ENCODE peak calls at places on chromosomes 7 and 10, in six cellular contexts. J is stimulated activated CD4-positive, alpha-beta T cell treated with anti-CD3 and anti-CD28 coated beads, TNF-alpha, amount 100 ng/mL, for 48 hours; U is M059J; C is lung; I is fibroblast of lung; M is HepG2. D is an unnamed sample.

GRCh38 chr10:62850646-62851045 is 34.5 kb upstream of the EGR2 start:
- DNase-seq in J (no peak), U (no peak), C (no peak), I (no peak), M (no peak), D (no peak)

GRCh38 chr7:159095979-159096411 is 48.7 kb downstream of the VIPR2 start:
- DNase-seq in J (no peak), U (no peak), C (no peak), I (no peak), M (no peak), D (no peak)

GRCh38 chr7:2729893-2730716 is 42.1 kb downstream of the AMZ1 start:
- DNase-seq in J (no peak), U (no peak), C (no peak), I (peak), M (no peak), D (no peak)

GRCh38 chr7:3463696-3464095 is 162.6 kb downstream of the SDK1 start:
- DNase-seq in J (no peak), U (no peak), C (no peak), I (no peak), M (no peak), D (no peak)

GRCh38 chr7:9718071-9718470 is 1255.6 kb upstream of the PHF14 start:
- DNase-seq in J (no peak), U (no peak), C (no peak), I (peak), M (no peak), D (no peak)

GRCh38 chr10:29946953-29947700 is 112.3 kb downstream of the JCAD start:
- DNase-seq in J (no peak), U (peak), C (peak), I (peak), M (no peak), D (no peak)

GRCh38 chr10:16787361-16787791 is 29.8 kb downstream of the RSU1 start:
- DNase-seq in J (no peak), U (no peak), C (no peak), I (no peak), M (no peak), D (no peak)

GRCh38 chr7:30468041-30468440 is 10.5 kb downstream of the NOD1 start:
- DNase-seq in J (no peak), U (no peak), C (no peak), I (no peak), M (no peak), D (no peak)

GRCh38 chr10:48467669-48468068 is 137.2 kb downstream of the ARHGAP22 start:
- DNase-seq in J (no peak), U (no peak), C (no peak), I (no peak), M (no peak), D (no peak)

GRCh38 chr7:15086171-15086745 is 183.7 kb upstream of the DGKB start:
- DNase-seq in J (no peak), U (no peak), C (no peak), I (peak), M (no peak), D (no peak)

GRCh38 chr7:92695308-92696261 is 105.4 kb upstream of the FAM133B start:
- DNase-seq in J (no peak), U (peak), C (peak), I (peak), M (peak), D (no peak)

GRCh38 chr7:17745588-17745987 is 194.7 kb downstream of the SNX13 start:
- DNase-seq in J (no peak), U (no peak), C (no peak), I (no peak), M (no peak), D (no peak)

GRCh38 chr10:99787782-99788181 is 5.3 kb downstream of the ABCC2 start:
- DNase-seq in J (no peak), U (no peak), C (no peak), I (no peak), M (no peak), D (no peak)

GRCh38 chr7:100855515-100855914 is 3.0 kb downstream of the SLC12A9 start:
- DNase-seq in J (no peak), U (no peak), C (no peak), I (no peak), M (no peak), D (no peak)

GRCh38 chr7:43646603-43647313 is 63.9 kb downstream of the STK17A start:
- DNase-seq in J (no peak), U (peak), C (no peak), I (peak), M (no peak), D (peak)

GRCh38 chr10:16967000-16967865 is 150.0 kb upstream of the RSU1 start:
- DNase-seq in J (no peak), U (peak), C (no peak), I (peak), M (no peak), D (no peak)

GRCh38 chr7:80896856-80897598 is 21.8 kb downstream of the SEMA3C start:
- DNase-seq in J (no peak), U (peak), C (no peak), I (no peak), M (no peak), D (no peak)

GRCh38 chr7:147413243-147413642 is 1177.3 kb upstream of the C7orf33 start:
- DNase-seq in J (no peak), U (no peak), C (no peak), I (no peak), M (no peak), D (no peak)

GRCh38 chr7:27162548-27162848 is 2.8 kb downstream of the HOXA9 start:
- DNase-seq in J (no peak), U (no peak), C (no peak), I (no peak), M (no peak), D (no peak)

GRCh38 chr10:117562220-117562619 is 19.7 kb downstream of the EMX2 start:
- DNase-seq in J (no peak), U (no peak), C (no peak), I (no peak), M (no peak), D (no peak)

GRCh38 chr7:36119005-36119711 is 33.9 kb upstream of the EEPD1 start:
- DNase-seq in J (no peak), U (peak), C (peak), I (peak), M (peak), D (no peak)

GRCh38 chr7:127251458-127252379 is 1.0 kb downstream of the GRM8 start:
- DNase-seq in J (no peak), U (peak), C (no peak), I (no peak), M (no peak), D (peak)

GRCh38 chr10:67602268-67602950 is 93.6 kb downstream of the CTNNA3 start:
- DNase-seq in J (no peak), U (peak), C (no peak), I (peak), M (no peak), D (no peak)

GRCh38 chr7:133530682-133531081 is 277.8 kb downstream of the EXOC4 start:
- DNase-seq in J (no peak), U (peak), C (no peak), I (peak), M (no peak), D (no peak)

GRCh38 chr7:12052211-12052610 is 158.9 kb upstream of the TMEM106B start:
- DNase-seq in J (no peak), U (no peak), C (no peak), I (no peak), M (no peak), D (no peak)

GRCh38 chr7:92057375-92057774 is 76.9 kb downstream of the CYP51A1 start:
- DNase-seq in J (no peak), U (no peak), C (no peak), I (no peak), M (no peak), D (no peak)

GRCh38 chr10:100934084-100934659 is 21.4 kb downstream of the SLF2 start:
- DNase-seq in J (no peak), U (peak), C (no peak), I (no peak), M (peak), D (peak)

GRCh38 chr10:12466701-12467100 is 117.4 kb downstream of the CAMK1D start:
- DNase-seq in J (no peak), U (no peak), C (no peak), I (peak), M (no peak), D (no peak)

GRCh38 chr10:13074562-13075451 is 25.2 kb upstream of the OPTN start:
- DNase-seq in J (peak), U (peak), C (peak), I (peak), M (peak), D (peak)

GRCh38 chr10:98418596-98419265 is 3.7 kb upstream of the PYROXD2 start:
- DNase-seq in J (no peak), U (no peak), C (no peak), I (no peak), M (no peak), D (no peak)

GRCh38 chr7:133053321-133053891 is 28.5 kb downstream of the CHCHD3 start:
- DNase-seq in J (no peak), U (peak), C (no peak), I (peak), M (no peak), D (peak)

GRCh38 chr7:5636914-5637313 is 144.5 kb downstream of the RNF216 start:
- DNase-seq in J (no peak), U (peak), C (no peak), I (peak), M (no peak), D (no peak)

GRCh38 chr7:143909863-143910262 is 7.9 kb upstream of the TCAF1 start:
- DNase-seq in J (no peak), U (no peak), C (no peak), I (no peak), M (no peak), D (no peak)